ENCODE peak calls at places on chromosomes 3 and 15, in four cellular contexts. O is stimulated activated effector memory CD8-positive, alpha-beta T cell treated with anti-CD3 and anti-CD28 coated beads, Interleukin-12 subunit alpha, Interleukin-12 subunit beta, amount 100 ng/mL, for 72 hours; B is stimulated activated CD4-positive, alpha-beta T cell treated with anti-CD3 and anti-CD28 coated beads, Interleukin-1b, Interleukin-23, amount 100 ng/mL, for 24 hours; T is H1. W is an unnamed sample.

GRCh38 chr3:114365268-114365667 is 71.4 kb downstream of the TIGIT start:
- DNase-seq in O (no peak), B (no peak), T (no peak), W (no peak)

GRCh38 chr15:23014394-23015000 is 24.9 kb downstream of the TUBGCP5 start:
- DNase-seq in O (no peak), B (no peak), T (no peak), W (no peak)

GRCh38 chr15:80152896-80153876 is at the start of gene FAH:
- DNase-seq in O (peak; percentile 84), B (peak; percentile 18), T (peak; percentile 62), W (peak; percentile 40)

GRCh38 chr3:171018151-171018935 is 8.2 kb downstream of the SLC2A2 start:
- DNase-seq in O (no peak), B (no peak), T (peak; percentile 57), W (no peak)

GRCh38 chr3:16288664-16289063 is 23.7 kb downstream of the OXNAD1 start:
- DNase-seq in O (no peak), B (no peak), T (no peak), W (no peak)

GRCh38 chr3:4821975-4822374 is 157.3 kb upstream of the BHLHE40 start:
- DNase-seq in O (peak; percentile 91), B (peak; percentile 58), T (peak; percentile 32), W (no peak)

GRCh38 chr3:76442374-76442915 is 597.5 kb upstream of the ROBO2 start:
- DNase-seq in O (no peak), B (no peak), T (no peak), W (no peak)

GRCh38 chr15:64844576-64845140 is 2.9 kb downstream of the PLEKHO2 start:
- DNase-seq in O (peak; percentile 77), B (no peak), T (no peak), W (no peak)

GRCh38 chr3:27680517-27681246 is 41.4 kb downstream of the EOMES start:
- DNase-seq in O (peak; percentile 54), B (no peak), T (peak; percentile 58), W (no peak)

GRCh38 chr3:150106752-150107428 is 136.2 kb upstream of the PFN2 start:
- DNase-seq in O (no peak), B (no peak), T (no peak), W (peak; percentile 97)

GRCh38 chr15:73950479-73951043 is 24.3 kb downstream of the LOXL1 start:
- DNase-seq in O (no peak), B (no peak), T (no peak), W (no peak)

GRCh38 chr3:14392231-14392630 is 10.2 kb upstream of the SLC6A6 start:
- DNase-seq in O (no peak), B (no peak), T (no peak), W (no peak)

GRCh38 chr15:101193063-101193712 is 58.7 kb downstream of the CHSY1 start:
- DNase-seq in O (no peak), B (no peak), T (no peak), W (no peak)

GRCh38 chr15:89475688-89476087 is 20.7 kb downstream of the RHCG start:
- DNase-seq in O (no peak), B (no peak), T (no peak), W (no peak)

GRCh38 chr3:13575459-13576061 is 26.6 kb downstream of the FBLN2 start:
- DNase-seq in O (no peak), B (no peak), T (no peak), W (peak; percentile 39)

GRCh38 chr3:81778678-81779182 is 17.3 kb upstream of the GBE1 start:
- DNase-seq in O (no peak), B (no peak), T (no peak), W (no peak)

GRCh38 chr3:58482917-58483636 is 8.8 kb upstream of the KCTD6 start:
- DNase-seq in O (no peak), B (no peak), T (no peak), W (no peak)

GRCh38 chr3:123984957-123985356 is 7.0 kb downstream of the ROPN1 start:
- DNase-seq in O (no peak), B (no peak), T (no peak), W (no peak)

GRCh38 chr15:98731712-98732450 is 83.5 kb downstream of the IGF1R start:
- DNase-seq in O (no peak), B (no peak), T (no peak), W (no peak)

GRCh38 chr15:39323157-39323556 is 257.7 kb upstream of the THBS1 start:
- DNase-seq in O (no peak), B (no peak), T (no peak), W (no peak)

GRCh38 chr3:184180165-184180564 is 5.5 kb downstream of the AP2M1 start:
- DNase-seq in O (no peak), B (no peak), T (no peak), W (peak; percentile 87)

GRCh38 chr15:59764775-59765174 is 75.7 kb upstream of the BNIP2 start:
- DNase-seq in O (no peak), B (no peak), T (no peak), W (no peak)

GRCh38 chr3:36891651-36892268 is 53.1 kb downstream of the TRANK1 start:
- DNase-seq in O (no peak), B (no peak), T (peak; percentile 33), W (no peak)

GRCh38 chr3:53195066-53195450 is 34.0 kb downstream of the PRKCD start:
- DNase-seq in O (no peak), B (no peak), T (no peak), W (no peak)

GRCh38 chr3:97504463-97504862 is 260.1 kb upstream of the ARL6 start:
- DNase-seq in O (no peak), B (no peak), T (no peak), W (no peak)

GRCh38 chr3:70120360-70120966 is 120.9 kb downstream of the SAMMSON start:
- DNase-seq in O (peak; percentile 73), B (peak; percentile 56), T (peak; percentile 91), W (peak; percentile 54)

GRCh38 chr15:69508659-69509058 is 56.0 kb downstream of the RPLP1 start:
- DNase-seq in O (no peak), B (no peak), T (no peak), W (no peak)

GRCh38 chr15:76296849-76297248 is 14.4 kb downstream of the ETFA start:
- DNase-seq in O (no peak), B (no peak), T (no peak), W (no peak)

GRCh38 chr3:121834079-121834730 is 655 bp downstream of the IQCB1 start:
- DNase-seq in O (peak; percentile 51), B (no peak), T (no peak), W (peak; percentile 8)

GRCh38 chr3:161104561-161105551 is at the start of gene B3GALNT1:
- DNase-seq in O (no peak), B (peak; percentile 13), T (peak; percentile 80), W (peak; percentile 42)

GRCh38 chr3:3799173-3800075 is at the start of gene LRRN1:
- DNase-seq in O (peak; percentile 50), B (peak; percentile 34), T (peak; percentile 88), W (peak; percentile 16)

W was measured in A172.